ENCODE peak calls at places on chromosomes 6 and 20, in seven cellular contexts. W is Calu3; K is brain microvascular endothelial cell; H is CD4-positive, alpha-beta T cell; Q is GM10248; F is AG04450; T is ovary. S is an unnamed sample.

GRCh38 chr6:158662607-158663464 is 13.0 kb downstream of the SYTL3 start:
- DNase-seq in K (no peak), T (peak), H (no peak), W (no peak), F (no peak), Q (no peak), S (no peak)

GRCh38 chr20:49557449-49557848 is 10.5 kb downstream of the PTGIS start:
- DNase-seq in F (no peak), T (no peak), K (no peak), Q (no peak), W (no peak), H (no peak), S (no peak)

GRCh38 chr6:166716910-166717617 is 90.0 kb upstream of the RPS6KA2 start:
- DNase-seq in K (no peak), H (no peak), F (no peak), Q (no peak), T (no peak), W (no peak), S (no peak)

GRCh38 chr6:40169878-40170277 is 235.6 kb upstream of the MOCS1 start:
- DNase-seq in W (no peak), K (no peak), T (no peak), H (no peak), F (no peak), Q (no peak), S (no peak)

GRCh38 chr6:3471711-3472110 is 14.9 kb upstream of the SLC22A23 start:
- DNase-seq in H (no peak), Q (no peak), F (no peak), W (no peak), K (no peak), T (no peak), S (no peak)

GRCh38 chr6:30615958-30616810 is 859 bp downstream of the PPP1R10 start:
- DNase-seq in Q (no peak), W (peak), H (peak), K (no peak), F (no peak), T (no peak), S (no peak)

GRCh38 chr6:41706876-41707564 is 28.4 kb downstream of the TFEB start:
- DNase-seq in H (no peak), F (no peak), Q (no peak), T (no peak), W (no peak), K (no peak), S (no peak)

GRCh38 chr6:71248306-71248705 is 40.3 kb upstream of the OGFRL1 start:
- DNase-seq in W (peak), F (peak), H (no peak), K (peak), T (no peak), Q (no peak), S (no peak)

GRCh38 chr20:49685809-49686208 is 27.9 kb downstream of the B4GALT5 start:
- DNase-seq in F (no peak), K (no peak), Q (no peak), H (no peak), W (no peak), T (no peak), S (no peak)

GRCh38 chr6:11802886-11803595 is 24.4 kb upstream of the ADTRP start:
- DNase-seq in K (no peak), T (no peak), W (no peak), F (no peak), Q (no peak), H (no peak), S (no peak)

GRCh38 chr6:40556023-40556422 is 31.1 kb downstream of the LRFN2 start:
- DNase-seq in T (no peak), W (no peak), F (no peak), Q (no peak), H (no peak), K (no peak), S (no peak)

GRCh38 chr6:16104624-16105023 is 24.3 kb upstream of the MYLIP start:
- DNase-seq in F (no peak), T (no peak), H (no peak), Q (no peak), K (no peak), W (no peak), S (no peak)

GRCh38 chr20:45432294-45432693 is 16.4 kb downstream of the PIGT start:
- DNase-seq in H (no peak), T (no peak), Q (peak), F (no peak), W (no peak), K (no peak), S (no peak)

GRCh38 chr6:150685860-150686259 is 86.2 kb downstream of the PLEKHG1 start:
- DNase-seq in T (no peak), K (no peak), W (peak), Q (peak), F (no peak), H (peak), S (no peak)

GRCh38 chr20:36238760-36239159 is 2.5 kb downstream of the AAR2 start:
- DNase-seq in H (no peak), K (no peak), W (no peak), T (no peak), Q (no peak), F (no peak), S (no peak)

GRCh38 chr6:2594868-2595267 is 155.9 kb downstream of the MYLK4 start:
- DNase-seq in K (no peak), T (no peak), H (no peak), W (no peak), Q (no peak), F (no peak), S (no peak)

GRCh38 chr6:36729169-36729549 is 31.5 kb downstream of the RAB44 start:
- DNase-seq in W (no peak), F (no peak), Q (no peak), H (no peak), K (no peak), T (no peak), S (no peak)

GRCh38 chr6:134619789-134620188 is 301.9 kb upstream of the SGK1 start:
- DNase-seq in F (peak), T (no peak), H (no peak), W (peak), Q (no peak), K (peak), S (no peak)

GRCh38 chr6:5878792-5879191 is 127.9 kb downstream of the NRN1 start:
- DNase-seq in Q (no peak), T (no peak), K (no peak), F (no peak), H (no peak), W (no peak), S (no peak)

GRCh38 chr6:39209360-39209811 is 19.9 kb downstream of the KCNK5 start:
- DNase-seq in W (peak), H (no peak), F (no peak), K (no peak), T (no peak), Q (no peak), S (no peak)

GRCh38 chr6:130105996-130106704 is 87.8 kb downstream of the L3MBTL3 start:
- DNase-seq in H (no peak), W (no peak), T (no peak), F (no peak), Q (peak), K (no peak), S (no peak)

GRCh38 chr20:35883341-35883777 is 70.9 kb downstream of the SCAND1 start:
- DNase-seq in T (no peak), F (no peak), Q (no peak), H (no peak), K (peak), W (no peak), S (no peak)

GRCh38 chr20:24461848-24462247 is 7.6 kb upstream of the SYNDIG1 start:
- DNase-seq in T (no peak), W (no peak), F (no peak), H (no peak), Q (no peak), K (no peak), S (no peak)

GRCh38 chr20:24458441-24458840 is 11.0 kb upstream of the SYNDIG1 start:
- DNase-seq in H (no peak), Q (no peak), F (no peak), T (no peak), K (no peak), W (no peak), S (no peak)

GRCh38 chr20:24465168-24465567 is 4.3 kb upstream of the SYNDIG1 start:
- DNase-seq in F (no peak), Q (no peak), H (no peak), W (no peak), T (no peak), K (no peak), S (no peak)

GRCh38 chr20:24462461-24463010 is 6.9 kb upstream of the SYNDIG1 start:
- DNase-seq in W (no peak), Q (no peak), H (no peak), F (no peak), T (no peak), K (no peak), S (no peak)

DNA sequence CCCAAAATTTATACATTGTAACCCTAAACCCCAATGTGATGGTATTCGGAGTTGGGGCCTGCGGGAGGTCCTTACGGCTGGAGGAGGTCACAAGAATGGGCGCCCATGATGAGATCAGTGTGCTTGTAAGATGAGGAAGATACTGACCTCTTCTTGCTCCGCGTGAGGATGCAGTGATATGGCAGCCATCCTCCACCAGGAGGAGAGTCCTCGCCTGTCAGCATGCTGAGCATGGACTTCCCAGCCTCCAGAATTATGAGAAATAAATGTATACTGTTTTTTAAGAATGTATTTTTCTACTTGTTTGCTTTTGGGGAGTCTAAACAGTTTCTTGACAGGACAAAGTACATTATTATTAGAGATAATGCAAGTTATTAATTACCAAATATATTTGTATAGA is 8.7 kb upstream of the SYNDIG1 start:
- DNase-seq in F (no peak), Q (no peak), W (no peak), H (no peak), K (no peak), T (no peak), S (no peak)
- TF ChIP-seq CTCF in F (no peak), Q (no peak), W (no peak), H (no peak), K (peak), T (no peak), S (no peak)

GRCh38 chr20:12660918-12661317 is 347.9 kb upstream of the SPTLC3 start:
- DNase-seq in F (no peak), Q (no peak), H (no peak), K (no peak), W (no peak), T (no peak), S (no peak)
- TF ChIP-seq CTCF in F (no peak), Q (no peak), H (no peak), K (no peak), W (no peak), T (no peak), S (no peak)

GRCh38 chr20:51023617-51024155 is 779 bp upstream of the KCNG1 start:
- DNase-seq in F (no peak), Q (no peak), K (no peak), H (no peak), T (no peak), W (no peak), S (no peak)

GRCh38 chr20:51027396-51027795 is 4.5 kb upstream of the KCNG1 start:
- DNase-seq in W (no peak), T (no peak), F (no peak), H (no peak), K (no peak), Q (no peak), S (no peak)

GRCh38 chr20:51028616-51029263 is 5.8 kb upstream of the KCNG1 start:
- DNase-seq in T (no peak), K (no peak), Q (no peak), F (no peak), H (no peak), W (no peak), S (no peak)

GRCh38 chr20:51024761-51025160 is 1.9 kb upstream of the KCNG1 start:
- DNase-seq in H (no peak), T (no peak), Q (no peak), W (no peak), K (no peak), F (no peak), S (no peak)

GRCh38 chr20:51026317-51026716 is 3.4 kb upstream of the KCNG1 start:
- DNase-seq in T (no peak), W (no peak), Q (no peak), F (no peak), K (no peak), H (no peak), S (no peak)
- TF ChIP-seq CTCF in T (no peak), W (no peak), Q (no peak), F (no peak), K (no peak), H (no peak), S (no peak)

DNA sequence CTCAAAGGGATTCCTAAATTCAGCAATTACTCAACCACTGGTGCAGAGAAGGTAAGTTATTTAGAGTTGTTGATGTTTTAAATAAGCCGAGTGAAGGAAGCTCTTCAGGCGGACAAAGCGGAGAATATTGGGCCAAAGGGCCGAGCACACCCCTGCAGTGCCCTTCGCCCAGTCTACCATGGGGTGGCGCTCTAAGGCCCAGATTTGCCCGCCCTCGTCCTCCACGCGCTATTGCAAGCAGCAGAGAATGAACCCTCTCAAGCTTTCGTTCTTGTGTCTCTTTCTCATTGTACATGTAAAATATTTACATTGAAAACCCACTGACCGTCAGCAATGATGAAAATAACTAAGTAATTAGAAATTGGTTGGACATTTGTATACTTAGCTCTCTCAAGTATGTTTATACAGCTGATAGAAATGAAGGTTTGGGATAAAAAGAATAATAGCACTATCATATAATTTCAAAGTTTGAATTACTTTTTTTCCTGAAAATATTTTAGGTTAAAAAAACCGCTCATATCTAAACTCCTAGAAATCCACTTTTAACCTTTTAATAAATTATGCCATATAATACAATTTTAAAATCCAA is 195.0 kb upstream of the CEP162 start:
- DNase-seq in H (no peak), T (peak), F (peak), K (peak), Q (peak), W (peak), S (peak)
- TF ChIP-seq CTCF in H (no peak), T (no peak), F (peak), K (peak), Q (peak), W (peak), S (peak)

GRCh38 chr6:119148825-119149525 is 70.5 kb upstream of the FAM184A start:
- DNase-seq in T (no peak), F (no peak), Q (no peak), W (no peak), K (peak), H (no peak), S (no peak)
- TF ChIP-seq CTCF in T (no peak), F (no peak), Q (no peak), W (no peak), K (no peak), H (no peak), S (peak)

DNA sequence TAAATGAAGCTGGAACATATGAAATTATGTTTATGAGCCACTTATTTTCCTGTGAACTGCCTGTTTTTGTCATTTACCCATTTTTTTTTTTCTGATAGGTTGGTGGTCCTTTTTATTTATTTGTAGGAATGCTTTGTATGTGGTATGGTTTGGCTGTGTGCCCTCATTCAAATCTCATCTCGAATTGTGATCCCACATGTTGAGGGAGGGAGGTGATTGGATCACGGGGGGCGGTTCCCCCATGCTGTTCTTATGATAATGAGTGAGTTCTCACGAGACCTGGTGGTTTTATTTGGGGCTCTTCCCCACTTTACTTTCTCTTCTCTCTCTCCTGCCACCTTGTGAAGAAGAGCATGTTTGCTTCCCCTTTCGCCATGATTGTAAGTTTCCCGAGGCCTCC is 77.3 kb downstream of the CDH26 start:
- DNase-seq in Q (no peak), F (no peak), W (no peak), T (no peak), H (no peak), K (no peak), S (no peak)
- TF ChIP-seq CTCF in Q (no peak), F (no peak), W (no peak), T (no peak), H (no peak), K (no peak), S (no peak)

GRCh38 chr6:48552905-48553304 is 441.9 kb upstream of the PTCHD4 start:
- DNase-seq in H (no peak), Q (no peak), K (no peak), F (no peak), T (no peak), W (no peak), S (no peak)
- TF ChIP-seq CTCF in H (no peak), Q (no peak), K (no peak), F (no peak), T (no peak), W (no peak), S (no peak)

DNA sequence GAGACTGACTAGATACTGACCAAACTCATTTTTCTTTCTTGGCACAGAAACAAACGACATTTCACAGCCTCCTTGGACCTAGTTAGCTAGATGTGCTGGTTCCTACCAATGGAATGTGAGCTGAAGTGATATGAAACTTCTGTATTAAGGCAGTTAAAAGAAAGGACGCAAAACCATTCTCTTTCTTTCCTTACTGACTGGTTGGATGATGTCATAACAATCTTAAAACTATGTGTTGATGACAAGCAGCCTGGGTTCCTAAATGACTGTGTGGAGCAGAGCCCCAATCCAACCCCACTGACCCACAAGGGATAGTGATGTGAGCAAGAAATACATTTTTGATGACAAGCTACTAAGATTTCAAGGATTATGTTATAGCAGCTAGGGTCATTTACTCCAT is 35.6 kb downstream of the CEP162 start:
- DNase-seq in H (no peak), K (no peak), F (no peak), Q (no peak), W (no peak), T (no peak), S (no peak)
- TF ChIP-seq CTCF in H (no peak), K (no peak), F (no peak), Q (no peak), W (no peak), T (no peak), S (no peak)

DNA sequence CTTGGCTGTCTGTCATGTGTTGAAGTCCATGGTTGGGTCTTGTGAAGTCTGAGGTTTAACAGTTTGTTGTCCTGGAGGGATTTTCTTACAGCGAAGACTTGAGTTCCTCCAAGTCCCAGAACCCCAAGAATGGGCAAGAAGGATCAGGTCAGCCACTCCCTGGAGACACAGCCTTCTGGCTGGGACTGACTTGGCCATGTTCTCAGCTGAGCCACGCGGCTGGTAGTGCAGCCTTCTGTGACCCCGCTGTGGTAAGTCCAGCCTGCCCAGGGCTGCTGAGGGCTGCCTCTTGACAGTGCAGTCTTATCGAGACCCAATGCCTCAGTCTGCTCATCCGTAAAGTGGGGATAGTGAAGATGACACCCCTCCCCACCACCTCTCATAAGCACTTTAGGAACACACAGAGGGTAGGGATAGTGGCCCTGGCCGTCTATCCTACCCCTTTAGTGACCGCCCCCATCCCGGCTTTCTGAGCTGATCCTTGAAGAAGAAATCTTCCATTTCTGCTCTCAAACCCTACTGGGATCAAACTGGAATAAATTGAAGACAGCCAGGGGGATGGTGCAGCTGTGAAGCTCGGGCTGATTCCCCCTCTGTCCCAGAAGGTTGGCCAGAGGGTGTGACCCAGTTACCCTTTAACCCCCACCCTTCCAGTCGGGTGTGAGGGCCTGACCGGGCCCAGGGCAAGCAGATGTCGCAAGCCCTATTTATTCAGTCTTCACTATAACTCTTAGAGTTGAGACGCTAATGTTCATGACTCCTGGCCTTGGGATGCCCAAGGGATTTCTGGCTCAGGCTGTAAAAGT is 43.5 kb downstream of the SIRPA start:
- DNase-seq in T (no peak), H (no peak), W (no peak), K (no peak), Q (no peak), F (no peak), S (no peak)
- TF ChIP-seq CTCF in T (no peak), H (no peak), W (no peak), K (no peak), Q (no peak), F (no peak), S (no peak)

DNA sequence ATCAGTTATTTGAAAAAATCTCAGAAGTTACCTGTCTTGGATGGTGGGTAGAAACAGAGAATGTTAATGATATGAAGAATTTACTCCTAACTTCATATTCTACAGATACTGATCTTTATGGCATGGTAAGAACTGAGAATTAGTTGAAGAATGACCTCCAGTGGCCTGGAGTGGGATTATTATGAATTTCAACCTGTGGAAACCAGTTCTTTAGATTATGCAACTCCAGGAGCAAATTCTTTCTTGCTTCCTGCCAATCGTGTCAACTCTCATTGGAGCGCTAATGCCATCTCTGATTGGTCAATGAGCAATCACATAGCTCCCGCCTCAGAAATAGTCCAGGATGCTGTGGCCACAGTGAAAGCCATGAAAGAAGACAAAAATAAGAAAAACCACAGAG is 40.6 kb downstream of the LYRM2 start:
- DNase-seq in K (peak), H (no peak), W (peak), F (no peak), Q (no peak), T (no peak), S (no peak)
- TF ChIP-seq CTCF in K (no peak), H (no peak), W (no peak), F (no peak), Q (peak), T (no peak), S (no peak)